ENCODE peak calls at places on chromosomes 7 and 10, in seven cellular contexts. J is stimulated activated naive CD8-positive, alpha-beta T cell treated with anti-CD3 and anti-CD28 coated beads, Interleukin-15, Interleukin-2, amounts not matched to agents 100 U/mL and 50 U/mL, for 24 hours; R is G401; O is progenitor cell of endocrine pancreas; S is IMR-90; Q is cortex of kidney; W is body of pancreas. L is an unnamed sample.

GRCh38 chr10:63128443-63128842 is 4.7 kb upstream of the NRBF2 start:
- DNase-seq in W (no peak), S (peak; percentile 70), R (no peak), J (no peak), Q (no peak), O (no peak), L (no peak)

GRCh38 chr10:132904169-132904813 is 38.1 kb downstream of the CFAP46 start:
- DNase-seq in W (no peak), O (peak; percentile 38), S (peak; percentile 24), Q (no peak), R (peak; percentile 62), J (peak; percentile 66), L (no peak)

GRCh38 chr7:94417921-94418320 is 23.2 kb downstream of the COL1A2 start:
- DNase-seq in Q (no peak), S (no peak), R (no peak), J (no peak), O (no peak), W (no peak), L (no peak)

GRCh38 chr7:68122806-68123205 is 1126.2 kb downstream of the TYW1 start:
- DNase-seq in Q (no peak), J (no peak), R (no peak), S (no peak), W (no peak), O (no peak), L (no peak)

GRCh38 chr7:40530292-40530691 is 395.5 kb downstream of the SUGCT start:
- DNase-seq in R (no peak), S (peak; percentile 83), J (no peak), W (no peak), O (no peak), Q (no peak), L (no peak)

GRCh38 chr7:26379711-26380110 is 88.0 kb downstream of the SNX10 start:
- DNase-seq in S (no peak), Q (no peak), O (no peak), R (peak; percentile 41), J (no peak), W (no peak), L (no peak)

GRCh38 chr7:130988443-130988842 is 254.4 kb upstream of the KLF14 start:
- DNase-seq in Q (no peak), J (no peak), S (peak; percentile 57), R (peak; percentile 65), W (no peak), O (no peak), L (no peak)

GRCh38 chr7:94047965-94048364 is 43.8 kb upstream of the BET1 start:
- DNase-seq in R (no peak), Q (no peak), W (no peak), J (no peak), S (no peak), O (no peak), L (no peak)

GRCh38 chr7:90599038-90599437 is 2.9 kb downstream of the CDK14 start:
- DNase-seq in Q (no peak), S (peak; percentile 37), R (no peak), O (no peak), W (no peak), J (no peak), L (no peak)

GRCh38 chr10:14578060-14578952 is 196.4 kb downstream of the FAM107B start:
- DNase-seq in Q (no peak), R (peak; percentile 40), O (no peak), J (no peak), S (peak; percentile 68), W (peak; percentile 45), L (no peak)

GRCh38 chr10:110758898-110759297 is 112.8 kb upstream of the PDCD4 start:
- DNase-seq in Q (no peak), W (no peak), J (no peak), S (peak; percentile 62), R (no peak), O (no peak), L (no peak)

GRCh38 chr7:123867220-123867619 is 22.3 kb downstream of the HYAL4 start:
- DNase-seq in R (no peak), J (no peak), Q (no peak), S (peak; percentile 3), W (no peak), O (no peak), L (no peak)

GRCh38 chr10:116073025-116073424 is 200.0 kb downstream of the GFRA1 start:
- DNase-seq in J (no peak), Q (no peak), W (no peak), O (no peak), S (no peak), R (no peak), L (no peak)

GRCh38 chr7:147833549-147833948 is 757.0 kb upstream of the C7orf33 start:
- DNase-seq in Q (no peak), S (no peak), O (no peak), R (no peak), W (no peak), J (no peak), L (no peak)

GRCh38 chr10:46526682-46527038 is 29.8 kb downstream of the GPRIN2 start:
- DNase-seq in S (no peak), O (no peak), R (peak; percentile 68), W (peak; percentile 39), Q (no peak), J (peak; percentile 10), L (no peak)

GRCh38 chr10:70943249-70943648 is 54.9 kb upstream of the PCBD1 start:
- DNase-seq in Q (no peak), J (no peak), S (no peak), R (no peak), W (no peak), O (no peak), L (no peak)

GRCh38 chr7:33287738-33288137 is 158.4 kb downstream of the BBS9 start:
- DNase-seq in J (no peak), Q (no peak), S (no peak), O (no peak), R (no peak), W (no peak), L (no peak)

GRCh38 chr10:24849051-24849450 is 103.4 kb downstream of the PRTFDC1 start:
- DNase-seq in S (no peak), Q (no peak), J (no peak), O (no peak), R (no peak), W (no peak), L (no peak)

GRCh38 chr10:92413519-92413918 is 122.6 kb downstream of the MARCHF5 start:
- DNase-seq in R (no peak), J (no peak), S (no peak), W (no peak), Q (no peak), O (no peak), L (no peak)

GRCh38 chr7:70855373-70855772 is 276.6 kb upstream of the GALNT17 start:
- DNase-seq in S (no peak), Q (no peak), O (no peak), R (peak; percentile 57), W (no peak), J (no peak), L (no peak)

GRCh38 chr10:23780331-23780730 is 341.5 kb downstream of the OTUD1 start:
- DNase-seq in S (no peak), R (no peak), W (no peak), Q (no peak), O (no peak), J (no peak), L (no peak)

GRCh38 chr7:13920053-13920697 is 69.3 kb downstream of the ETV1 start:
- DNase-seq in Q (no peak), R (peak; percentile 63), O (peak; percentile 43), W (no peak), S (peak; percentile 100), J (no peak), L (no peak)

GRCh38 chr7:154640266-154640865 is 362.6 kb downstream of the PAXIP1 start:
- DNase-seq in Q (no peak), R (peak; percentile 63), J (no peak), W (no peak), S (no peak), O (no peak), L (no peak)

GRCh38 chr7:134724606-134725005 is 54.8 kb upstream of the CALD1 start:
- DNase-seq in Q (no peak), R (no peak), S (peak; percentile 54), W (no peak), O (no peak), J (no peak), L (no peak)

GRCh38 chr10:60140681-60141632 is 234.6 kb upstream of the CCDC6 start:
- DNase-seq in R (no peak), W (no peak), J (no peak), S (peak; percentile 13), Q (no peak), O (peak; percentile 12), L (no peak)

GRCh38 chr10:79047875-79048638 is 20.7 kb upstream of the ZMIZ1 start:
- DNase-seq in O (no peak), W (peak; percentile 11), J (peak; percentile 68), Q (no peak), S (no peak), R (no peak), L (no peak)

GRCh38 chr10:91778485-91778884 is 19.7 kb upstream of the TNKS2 start:
- DNase-seq in O (no peak), Q (no peak), S (no peak), R (no peak), J (no peak), W (no peak), L (no peak)

GRCh38 chr7:7732566-7733290 is 14.3 kb upstream of the RPA3 start:
- DNase-seq in S (peak; percentile 16), R (peak; percentile 23), J (no peak), O (no peak), W (no peak), Q (no peak), L (no peak)